ENCODE peak calls at places on chromosomes 13 and 19, in four cellular contexts. A is aorta, W is left ventricle myocardium inferior, M is psoas muscle. F is an unnamed sample.

GRCh38 chr19:40442328-40443130 is 1.6 kb downstream of the SERTAD3 start:
- DNase-seq in A (no peak), W (no peak), M (no peak), F (no peak)

GRCh38 chr13:98957731-98958442 is 20.0 kb downstream of the DOCK9 start:
- DNase-seq in W (no peak), M (no peak), A (no peak), F (no peak)

GRCh38 chr19:43503501-43504425 is 783 bp downstream of the PHLDB3 start:
- DNase-seq in W (peak; percentile 98), M (peak; percentile 98), A (peak; percentile 100), F (peak; percentile 97)

GRCh38 chr13:109272595-109273325 is 513.6 kb downstream of the IRS2 start:
- DNase-seq in W (no peak), A (no peak), M (no peak), F (no peak)

GRCh38 chr19:31613683-31614219 is 264.5 kb upstream of the TSHZ3 start:
- DNase-seq in W (peak; percentile 13), M (no peak), A (no peak), F (no peak)

GRCh38 chr13:49620170-49620621 is 8.1 kb upstream of the ARL11 start:
- DNase-seq in A (no peak), W (no peak), M (no peak), F (peak; percentile 82)

GRCh38 chr19:9070066-9070465 is 16.8 kb upstream of the OR1M1 start:
- DNase-seq in W (no peak), A (no peak), M (no peak), F (no peak)

GRCh38 chr13:42728507-42729180 is 52.7 kb upstream of the FAM216B start:
- DNase-seq in M (no peak), A (no peak), W (no peak), F (no peak)

GRCh38 chr13:30673669-30674521 is 56.2 kb downstream of the USPL1 start:
- DNase-seq in A (peak; percentile 96), W (peak; percentile 85), M (peak; percentile 95), F (peak; percentile 98)

GRCh38 chr19:2711175-2711936 is 8.9 kb upstream of the GNG7 start:
- DNase-seq in W (no peak), A (no peak), M (no peak), F (no peak)

GRCh38 chr13:48142437-48142836 is 47.5 kb upstream of the MED4 start:
- DNase-seq in W (no peak), M (no peak), A (no peak), F (no peak)

GRCh38 chr13:93559718-93560117 is 333.1 kb downstream of the GPC6 start:
- DNase-seq in W (no peak), M (no peak), A (no peak), F (no peak)

GRCh38 chr13:62879071-62879470 is 1463.4 kb upstream of the PCDH20 start:
- DNase-seq in W (no peak), A (no peak), M (no peak), F (no peak)

GRCh38 chr13:71515639-71516038 is 351.4 kb downstream of the DACH1 start:
- DNase-seq in W (no peak), A (no peak), M (no peak), F (no peak)

DNA sequence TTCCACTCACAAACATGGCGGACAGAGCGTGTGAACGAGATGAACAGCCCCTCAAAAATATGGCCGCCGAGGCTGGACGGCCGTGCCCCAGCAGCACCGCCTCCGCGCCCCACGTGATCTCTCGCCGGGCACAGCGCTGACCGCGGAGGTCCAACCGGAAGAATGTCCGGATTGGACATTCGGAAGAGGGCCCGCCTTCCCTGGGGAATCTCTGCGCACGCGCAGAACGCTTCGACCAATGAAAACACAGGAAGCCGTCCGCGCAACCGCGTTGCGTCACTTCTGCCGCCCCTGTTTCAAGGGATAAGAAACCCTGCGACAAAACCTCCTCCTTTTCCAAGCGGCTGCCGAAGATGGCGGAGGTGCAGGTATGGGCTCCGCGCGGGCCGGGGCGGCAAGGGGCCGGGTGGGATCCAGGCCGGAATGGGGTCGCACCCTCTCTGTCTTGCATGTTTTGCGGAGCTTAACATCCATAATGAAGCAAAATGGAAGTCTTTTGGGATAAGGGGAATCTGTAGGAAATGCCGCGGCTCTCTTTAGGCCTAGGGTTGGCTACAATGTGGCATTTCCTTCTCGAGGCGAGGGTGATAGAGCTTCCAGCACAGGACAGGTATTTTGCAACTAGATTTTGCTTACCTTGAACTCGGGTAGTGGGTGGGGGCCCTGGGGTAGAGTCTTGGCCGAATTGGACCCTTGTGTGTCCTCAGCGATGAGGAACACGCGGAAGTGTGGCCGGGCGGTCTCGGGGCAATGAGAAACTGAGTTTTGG is at the start of gene RPL13A:
- DNase-seq in A (peak; percentile 100), W (peak; percentile 99), M (peak; percentile 100), F (peak; percentile 99)
- H3K9me3 ChIP-seq in A (no peaks in the 10 kb centered on the region), W (no peaks in the 10 kb centered on the region), M (no peaks in the 10 kb centered on the region), F (no peaks in the 10 kb centered on the region)

DNA sequence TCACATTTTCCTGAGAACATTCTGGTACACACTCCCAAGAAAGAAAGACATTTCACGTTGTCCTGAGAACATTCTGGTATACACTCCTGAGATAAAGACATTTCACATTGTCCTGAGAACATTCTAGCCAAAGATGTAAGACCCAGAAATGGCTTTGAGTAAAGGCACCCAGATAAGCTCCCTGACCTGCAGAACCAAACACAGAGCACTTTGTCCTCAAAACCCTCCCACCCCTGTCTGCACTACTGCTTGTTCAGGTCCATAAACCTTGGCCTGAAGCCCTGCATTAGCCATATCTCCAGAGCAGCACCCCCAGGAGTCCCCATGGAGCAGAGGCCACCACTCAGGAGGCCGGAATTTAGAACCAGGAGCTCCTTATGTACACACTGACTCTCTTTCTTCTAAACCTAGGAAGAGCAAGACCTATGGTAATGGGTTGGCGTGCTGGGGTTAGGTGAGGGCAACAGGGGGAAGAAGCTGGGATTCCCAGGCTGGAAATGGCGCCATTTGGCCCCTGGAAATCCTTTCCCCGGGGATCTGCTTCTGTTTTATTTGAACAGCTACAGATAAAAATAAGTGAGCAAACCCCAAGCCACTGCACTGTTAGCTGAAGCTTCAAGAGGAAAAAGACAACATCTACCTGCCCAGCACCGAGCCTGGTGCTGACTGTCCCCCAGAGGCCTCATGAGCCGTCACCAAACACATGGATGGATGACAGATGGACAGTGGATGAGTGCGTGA is 13.7 kb downstream of the GAS6 start:
- DNase-seq in W (no peak), A (no peak), M (no peak), F (no peak)
- H3K4me1 ChIP-seq in W (peaks cover 97% of the 10 kb centered on the region), A (no peaks in the 10 kb centered on the region), M (peaks cover 58% of the 10 kb centered on the region), F (peaks cover 26% of the 10 kb centered on the region)

DNA sequence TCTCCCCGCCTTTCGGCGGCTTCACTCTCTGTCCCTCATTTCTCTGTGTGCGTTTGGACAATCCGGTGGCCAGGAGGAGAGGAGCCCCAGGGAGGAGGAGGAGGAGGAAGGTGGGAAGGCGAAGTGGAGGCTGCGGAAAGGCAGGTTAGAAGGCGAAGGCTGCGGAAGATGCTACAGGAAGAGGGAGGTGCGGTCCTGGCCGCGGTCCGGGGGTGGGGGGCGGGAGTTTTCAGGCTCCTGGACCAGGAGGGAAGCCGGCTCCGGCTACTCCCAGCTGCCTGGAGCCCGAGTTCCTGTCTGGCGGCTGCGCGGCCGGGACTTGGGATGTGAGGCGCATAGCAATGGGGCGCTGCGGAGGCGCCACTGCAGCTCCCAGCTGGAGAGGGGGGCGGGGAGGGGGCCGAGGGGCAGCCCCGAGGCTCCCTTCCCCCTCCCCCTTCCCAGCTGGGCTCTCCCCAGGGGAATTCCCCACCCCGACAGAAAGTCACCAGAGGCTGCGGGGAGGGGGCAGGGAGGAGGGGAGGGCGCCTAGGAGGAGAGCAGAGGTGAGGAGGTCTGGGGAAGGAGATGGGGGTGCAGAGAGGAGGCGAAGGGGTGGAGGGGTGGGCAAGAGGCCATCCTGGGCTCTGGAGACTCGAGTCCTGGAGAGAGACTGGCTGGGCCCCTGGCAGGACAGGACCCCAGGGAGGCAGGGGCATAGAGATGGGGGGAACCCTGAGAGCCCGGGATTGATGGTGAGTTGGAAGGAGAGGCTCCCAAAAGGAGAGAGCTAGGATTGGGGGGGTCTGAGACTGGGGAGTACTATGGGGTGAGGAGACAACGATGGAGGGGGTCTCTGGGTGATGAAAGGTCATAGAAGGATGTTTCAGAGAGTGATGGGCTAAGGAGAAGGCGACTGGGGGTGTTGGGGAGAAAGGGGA is 2.0 kb downstream of the LRRC4B start:
- DNase-seq in M (no peak), A (no peak), W (no peak), F (peak; percentile 59)
- H3K4me3 ChIP-seq in M (no peak overlapping the region), A (no peak overlapping the region), W (no peak overlapping the region), F (no peak overlapping the region)

GRCh38 chr19:52307275-52307674 is 10.3 kb downstream of the ZNF480 start:
- DNase-seq in A (no peak), M (no peak), W (no peak), F (no peak)
- H3K9me3 ChIP-seq in A (peaks cover 30% of the 10 kb centered on the region), M (peaks cover 87% of the 10 kb centered on the region), W (peaks cover 97% of the 10 kb centered on the region), F (peaks cover 5% of the 10 kb centered on the region)

F was measured in left lung.